ENCODE peak calls at places on chromosome 2, in five cellular contexts. B is astrocyte of the cerebellum, V is type B pancreatic cell, R is mesothelial cell of epicardium, L is WTC11. S is an unnamed sample.

GRCh38 chr2:5125017-5125730 is 567.0 kb upstream of the SOX11 start:
- DNase-seq in B (no peak), V (no peak), R (no peak), L (no peak), S (no peak)

GRCh38 chr2:36507408-36507812 is 90.6 kb downstream of the FEZ2 start:
- DNase-seq in B (peak), V (no peak), R (no peak), L (peak), S (peak)

GRCh38 chr2:179263460-179264237 is 983 bp downstream of the SESTD1 start:
- DNase-seq in B (peak), V (peak), R (no peak), L (peak), S (peak)

GRCh38 chr2:111668274-111668616 is 215.7 kb downstream of the ANAPC1 start:
- DNase-seq in B (no peak), V (no peak), R (no peak), L (no peak), S (no peak)

GRCh38 chr2:238843476-238843875 is 4.4 kb upstream of the TWIST2 start:
- DNase-seq in B (no peak), V (peak), R (no peak), L (no peak), S (no peak)

GRCh38 chr2:105102963-105103421 is 65.1 kb downstream of the MRPS9 start:
- DNase-seq in B (peak), V (no peak), R (no peak), L (peak), S (no peak)

GRCh38 chr2:171225302-171225980 is 64.7 kb upstream of the TLK1 start:
- DNase-seq in B (peak), V (no peak), R (no peak), L (no peak), S (no peak)

GRCh38 chr2:133760366-133760765 is 192.1 kb upstream of the NCKAP5 start:
- DNase-seq in B (peak), V (no peak), R (no peak), L (no peak), S (no peak)

GRCh38 chr2:127953128-127953718 is 67.5 kb upstream of the AMMECR1L start:
- DNase-seq in B (no peak), V (no peak), R (no peak), L (no peak), S (no peak)

GRCh38 chr2:52934920-52935640 is 832.5 kb upstream of the CHAC2 start:
- DNase-seq in B (no peak), V (no peak), R (no peak), L (no peak), S (no peak)

GRCh38 chr2:18047896-18048657 is 169.6 kb downstream of the KCNS3 start:
- DNase-seq in B (no peak), V (no peak), R (no peak), L (no peak), S (no peak)

GRCh38 chr2:135803276-135803675 is 33.7 kb downstream of the LCT start:
- DNase-seq in B (no peak), V (no peak), R (no peak), L (no peak), S (no peak)

GRCh38 chr2:239263937-239264837 is 136.6 kb downstream of the HDAC4 start:
- DNase-seq in B (no peak), V (peak), R (no peak), L (no peak), S (no peak)

GRCh38 chr2:214477305-214477704 is 66.5 kb downstream of the VWC2L start:
- DNase-seq in B (no peak), V (no peak), R (no peak), L (no peak), S (no peak)

GRCh38 chr2:231296401-231296800 is 98.0 kb downstream of the ARMC9 start:
- DNase-seq in B (no peak), V (no peak), R (no peak), L (no peak), S (no peak)

GRCh38 chr2:232521098-232521497 is 910 bp downstream of the PRSS56 start:
- DNase-seq in B (no peak), V (no peak), R (no peak), L (no peak), S (no peak)

GRCh38 chr2:37885329-37885993 is 39.6 kb upstream of the RMDN2 start:
- DNase-seq in B (no peak), V (no peak), R (no peak), L (no peak), S (no peak)

GRCh38 chr2:156430978-156431358 is 5.2 kb upstream of the GPD2 start:
- DNase-seq in B (peak), V (no peak), R (no peak), L (no peak), S (peak)

GRCh38 chr2:151275291-151275690 is 13.6 kb upstream of the RBM43 start:
- DNase-seq in B (no peak), V (no peak), R (no peak), L (no peak), S (no peak)

GRCh38 chr2:19378939-19379338 is 20.5 kb upstream of the OSR1 start:
- DNase-seq in B (no peak), V (no peak), R (no peak), L (no peak), S (no peak)

GRCh38 chr2:170917957-170918356 is 11.1 kb upstream of the GORASP2 start:
- DNase-seq in B (no peak), V (no peak), R (no peak), L (no peak), S (no peak)

GRCh38 chr2:160574472-160575140 is 81.0 kb upstream of the RBMS1 start:
- DNase-seq in B (no peak), V (no peak), R (no peak), L (no peak), S (no peak)

GRCh38 chr2:9281145-9281544 is 74.5 kb downstream of the ASAP2 start:
- DNase-seq in B (no peak), V (no peak), R (no peak), L (no peak), S (no peak)
- TF ChIP-seq CTCF in B (no peak), V (no peak), R (no peak), L (no peak), S (no peak)

GRCh38 chr2:200677721-200678532 is 92.1 kb downstream of the AOX1 start:
- DNase-seq in B (peak), V (no peak), R (no peak), L (no peak), S (no peak)
- TF ChIP-seq CTCF in B (peak), V (no peak), R (no peak), L (no peak), S (no peak)

GRCh38 chr2:199692489-199692888 is 158.5 kb downstream of the FTCDNL1 start:
- DNase-seq in B (no peak), V (no peak), R (no peak), L (no peak), S (no peak)

GRCh38 chr2:199703199-199703598 is 147.8 kb downstream of the FTCDNL1 start:
- DNase-seq in B (no peak), V (no peak), R (no peak), L (no peak), S (no peak)

GRCh38 chr2:199696048-199696447 is 154.9 kb downstream of the FTCDNL1 start:
- DNase-seq in B (no peak), V (no peak), R (no peak), L (no peak), S (no peak)

GRCh38 chr2:199693861-199694260 is 157.1 kb downstream of the FTCDNL1 start:
- DNase-seq in B (no peak), V (no peak), R (no peak), L (no peak), S (no peak)

DNA sequence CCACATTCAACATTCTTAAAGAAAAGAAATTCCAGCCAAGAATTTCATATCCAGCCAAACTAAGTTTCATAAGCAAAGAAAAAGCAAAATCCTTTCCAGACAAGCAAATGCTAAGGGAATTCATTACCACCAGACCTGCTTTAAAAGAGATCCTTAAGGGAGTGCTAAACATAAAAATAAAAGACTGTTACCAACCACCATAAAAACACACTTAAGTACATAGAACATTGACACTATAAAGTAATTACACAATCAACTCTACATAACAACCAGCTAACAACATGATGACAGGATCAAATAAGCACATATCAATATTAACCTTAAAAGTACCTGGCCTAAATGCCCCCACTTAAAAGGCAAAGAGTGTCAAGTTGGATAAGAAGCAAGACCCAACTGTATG is 153.5 kb downstream of the FTCDNL1 start:
- DNase-seq in B (no peak), V (no peak), R (no peak), L (no peak), S (no peak)
- TF ChIP-seq CTCF in B (no peak), V (no peak), R (no peak), L (no peak), S (no peak)

DNA sequence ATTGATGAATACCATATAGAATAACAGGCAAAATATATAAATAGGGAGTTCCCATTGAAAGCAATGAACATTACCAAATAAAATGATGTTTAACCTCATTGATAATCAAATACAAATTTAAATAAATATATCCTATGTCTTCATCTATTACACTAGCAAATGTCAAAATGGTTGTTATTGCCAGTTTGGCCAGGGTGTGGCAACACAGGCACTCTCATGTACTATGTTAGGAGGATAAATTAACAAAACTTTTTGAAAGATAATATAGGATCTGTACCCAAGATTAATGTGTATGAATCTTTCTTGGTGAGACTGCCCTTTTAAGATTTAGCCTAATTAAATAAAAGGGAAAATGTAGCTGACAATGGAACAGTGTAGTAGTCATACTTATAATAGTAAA is 659.3 kb downstream of the ERBB4 start:
- DNase-seq in B (no peak), V (no peak), R (no peak), L (no peak), S (peak)
- TF ChIP-seq CTCF in B (peak), V (peak), R (no peak), L (no peak), S (peak)

DNA sequence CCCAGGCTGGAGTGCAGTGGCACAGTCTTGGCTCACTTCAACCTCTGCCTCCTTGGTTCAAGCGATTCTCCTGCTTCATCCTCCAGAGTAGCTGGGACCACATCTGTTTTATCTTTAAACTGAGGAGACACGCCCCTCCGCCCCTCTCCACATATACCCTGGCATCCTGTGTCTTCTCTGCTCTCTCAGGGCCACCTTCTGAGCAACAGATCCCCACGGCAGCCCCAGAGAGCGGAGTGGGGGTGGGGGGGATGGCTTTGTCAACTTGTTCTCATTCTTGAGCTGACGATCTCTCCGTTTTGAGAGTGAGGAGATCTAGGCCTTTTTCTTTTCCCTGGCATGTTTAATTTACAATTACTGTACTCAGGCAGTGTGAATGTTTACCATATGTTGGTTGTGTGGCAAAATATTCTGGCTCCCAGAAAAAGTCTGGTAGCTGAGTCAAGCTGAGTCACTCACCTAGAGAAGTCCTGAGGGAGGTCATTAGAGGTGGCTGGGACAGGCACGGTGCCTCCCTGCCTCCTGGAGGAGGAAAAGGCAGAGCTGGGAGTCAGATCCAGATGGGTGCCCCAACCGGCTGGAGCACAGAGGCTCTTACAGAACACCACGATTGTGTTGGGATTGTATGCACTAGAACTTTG is 19.5 kb upstream of the ID2 start:
- DNase-seq in B (no peak), V (no peak), R (no peak), L (no peak), S (no peak)
- TF ChIP-seq CTCF in B (no peak), V (no peak), R (no peak), L (no peak), S (no peak)

GRCh38 chr2:164917296-164917903 is 37.9 kb downstream of the SLC38A11 start:
- DNase-seq in B (peak), V (no peak), R (no peak), L (peak), S (no peak)

GRCh38 chr2:164913011-164913410 is 42.3 kb downstream of the SLC38A11 start:
- DNase-seq in B (no peak), V (no peak), R (no peak), L (no peak), S (no peak)

GRCh38 chr2:164911832-164912231 is 43.5 kb downstream of the SLC38A11 start:
- DNase-seq in B (no peak), V (no peak), R (no peak), L (no peak), S (no peak)

GRCh38 chr2:164910091-164910899 is 45.0 kb downstream of the SLC38A11 start:
- DNase-seq in B (no peak), V (no peak), R (no peak), L (no peak), S (no peak)

GRCh38 chr2:164913640-164914346 is 41.5 kb downstream of the SLC38A11 start:
- DNase-seq in B (no peak), V (no peak), R (no peak), L (no peak), S (no peak)
- TF ChIP-seq CTCF in B (no peak), V (peak), R (peak), L (no peak), S (peak)

DNA sequence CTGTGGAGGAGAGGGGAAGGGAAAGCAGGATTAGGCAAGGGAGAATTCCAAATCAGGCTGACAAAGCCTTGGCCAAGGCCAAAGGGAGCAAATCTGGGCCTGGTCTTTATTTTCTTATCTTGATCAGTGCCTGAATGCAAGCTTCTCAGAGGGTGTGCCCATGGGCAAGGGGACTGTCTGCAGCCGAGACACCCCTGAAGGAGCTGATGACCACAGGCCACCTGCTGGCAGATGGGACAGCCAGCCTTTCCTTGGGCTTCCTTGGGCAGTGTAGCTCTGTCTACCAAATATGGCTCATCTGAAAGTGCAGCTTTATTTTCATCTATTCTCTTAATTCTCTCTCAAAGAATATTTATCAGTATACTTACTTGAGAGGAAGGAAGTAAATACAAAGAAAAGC is 117.0 kb downstream of the PKP4 start:
- DNase-seq in B (no peak), V (no peak), R (no peak), L (no peak), S (no peak)
- TF ChIP-seq CTCF in B (no peak), V (no peak), R (no peak), L (no peak), S (no peak)

DNA sequence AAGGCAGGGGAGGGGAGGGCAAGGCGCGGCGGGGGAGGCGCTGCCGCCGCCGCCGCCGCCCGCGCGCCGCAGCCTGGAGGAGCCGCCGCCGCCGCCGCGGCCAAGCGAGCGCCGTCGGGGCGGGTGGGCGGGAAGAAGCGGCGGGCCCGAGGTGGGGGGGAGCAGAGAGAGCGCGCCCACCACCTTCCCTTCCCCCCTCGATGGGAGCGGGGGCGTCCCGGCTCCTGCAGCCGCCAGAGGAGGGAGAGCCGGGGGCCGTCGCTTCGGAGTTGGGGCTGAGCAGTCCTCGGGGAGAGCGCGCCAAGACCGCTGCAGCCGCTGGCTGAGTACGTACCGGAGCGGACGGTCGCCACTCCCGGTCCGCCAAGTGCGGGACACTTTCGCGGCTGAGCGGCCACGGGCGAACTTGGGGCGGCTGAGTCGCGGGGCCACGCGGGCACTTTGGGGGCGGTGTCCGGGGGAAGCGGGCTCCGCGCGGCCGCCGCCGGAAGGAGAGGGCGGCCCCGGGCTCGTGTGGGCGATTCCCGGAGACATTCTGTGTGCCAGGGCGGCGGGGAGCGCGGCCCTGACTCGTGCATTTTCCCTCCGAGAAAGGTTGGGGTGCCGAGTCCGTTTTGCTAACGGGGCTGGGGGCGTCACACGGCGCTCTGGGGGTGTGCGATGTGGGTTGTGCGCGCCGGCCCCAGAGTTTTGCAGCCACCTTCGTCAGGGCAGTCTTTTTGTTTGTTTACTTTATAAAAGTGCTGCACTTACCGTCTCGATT is at the start of gene NAB1:
- DNase-seq in B (no peak), V (peak), R (no peak), L (peak), S (no peak)
- TF ChIP-seq CTCF in B (no peak), V (no peak), R (no peak), L (no peak), S (no peak)

DNA sequence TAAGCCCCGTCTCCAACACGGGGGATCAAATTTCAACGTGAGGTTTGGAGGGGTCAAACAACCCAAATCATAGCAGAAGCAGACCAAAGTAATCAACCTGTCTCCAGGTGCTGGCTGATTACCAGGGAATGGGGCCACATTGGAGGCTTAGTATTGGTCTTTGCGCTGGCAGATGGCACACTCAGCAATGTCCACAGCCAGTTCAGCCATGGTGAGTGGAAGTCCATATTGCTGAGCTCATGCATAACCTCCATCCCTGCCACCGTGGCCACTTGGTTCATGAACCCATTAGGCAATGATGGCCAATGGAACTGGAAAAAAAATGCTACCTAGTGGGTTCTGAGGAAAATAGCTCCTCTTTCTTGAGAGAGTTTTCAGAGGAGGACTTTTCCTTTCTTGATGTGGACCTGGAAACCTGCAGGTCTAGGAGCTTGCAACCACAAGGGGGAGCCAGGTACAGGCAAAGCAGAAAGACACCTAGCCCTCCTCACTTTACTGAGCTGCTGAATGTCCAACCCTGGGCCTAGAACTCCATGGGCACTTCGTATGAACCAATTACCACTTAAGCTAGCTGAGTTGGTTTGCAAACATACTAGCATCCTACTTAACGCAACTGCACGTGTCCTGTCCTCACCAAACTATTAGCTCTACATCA is 128.0 kb upstream of the GYPC start:
- DNase-seq in B (peak), V (no peak), R (no peak), L (peak), S (peak)
- TF ChIP-seq CTCF in B (peak), V (peak), R (peak), L (peak), S (peak)

S was measured in GM13977.